ENCODE peak calls at places on chromosomes 12 and 14, in four cellular contexts. B is GM12878, P is K562, R is H1. J is an unnamed sample.

GRCh38 chr14:93086441-93087055 is 29.2 kb downstream of the ITPK1 start:
- DNase-seq in B (peak), P (no peak), R (no peak), J (no peak)

GRCh38 chr14:72404998-72405397 is 472.8 kb downstream of the RGS6 start:
- DNase-seq in B (no peak), P (no peak), R (no peak), J (no peak)

GRCh38 chr12:54579696-54580333 is 8.6 kb downstream of the PPP1R1A start:
- DNase-seq in B (no peak), P (peak), R (peak), J (peak)

GRCh38 chr12:51330186-51330585 is 6.2 kb upstream of the BIN2 start:
- DNase-seq in B (no peak), P (no peak), R (no peak), J (no peak)

GRCh38 chr14:60092516-60092915 is 793 bp downstream of the PCNX4 start:
- DNase-seq in B (no peak), P (peak), R (no peak), J (peak)

GRCh38 chr12:104495786-104496185 is 39.0 kb downstream of the CHST11 start:
- DNase-seq in B (no peak), P (no peak), R (no peak), J (no peak)

GRCh38 chr12:49446571-49446970 is 79.3 kb downstream of the SPATS2 start:
- DNase-seq in B (no peak), P (no peak), R (no peak), J (no peak)

GRCh38 chr14:95895720-95896119 is 19.1 kb downstream of the TUNAR start:
- DNase-seq in B (no peak), P (peak), R (peak), J (peak)

GRCh38 chr12:65460076-65460475 is 181.6 kb downstream of the MSRB3 start:
- DNase-seq in B (no peak), P (no peak), R (no peak), J (no peak)

GRCh38 chr14:93788307-93788556 is at the start of gene PRIMA1:
- DNase-seq in B (no peak), P (no peak), R (no peak), J (no peak)

GRCh38 chr14:104219731-104220224 is 81.4 kb downstream of the KIF26A start:
- DNase-seq in B (no peak), P (no peak), R (no peak), J (no peak)

GRCh38 chr14:69812725-69813124 is 15.7 kb upstream of the SLC10A1 start:
- DNase-seq in B (no peak), P (no peak), R (no peak), J (peak)

GRCh38 chr12:19002192-19002591 is 127.3 kb upstream of the PLEKHA5 start:
- DNase-seq in B (no peak), P (no peak), R (no peak), J (no peak)

GRCh38 chr12:75747572-75747995 is 236.2 kb upstream of the KRR1 start:
- DNase-seq in B (no peak), P (no peak), R (no peak), J (no peak)

GRCh38 chr12:87311206-87311605 is 718.0 kb downstream of the C12orf50 start:
- DNase-seq in B (no peak), P (no peak), R (no peak), J (no peak)

GRCh38 chr12:45416161-45416560 is 200.3 kb downstream of the ANO6 start:
- DNase-seq in B (no peak), P (no peak), R (no peak), J (no peak)

GRCh38 chr12:54349658-54350057 is 14.6 kb downstream of the GPR84 start:
- DNase-seq in B (no peak), P (no peak), R (no peak), J (no peak)

GRCh38 chr12:21666722-21667121 is 9.1 kb upstream of the LDHB start:
- DNase-seq in B (no peak), P (no peak), R (no peak), J (no peak)

GRCh38 chr14:94682736-94683135 is 70.5 kb downstream of the SERPINA3 start:
- DNase-seq in B (no peak), P (no peak), R (no peak), J (no peak)

GRCh38 chr12:7374423-7375144 is 69.4 kb downstream of the CD163L1 start:
- DNase-seq in B (no peak), P (peak), R (peak), J (peak)

GRCh38 chr12:108649126-108649525 is 15.4 kb upstream of the SELPLG start:
- DNase-seq in B (no peak), P (no peak), R (no peak), J (no peak)

GRCh38 chr14:53921027-53921426 is 35.6 kb downstream of the BMP4 start:
- DNase-seq in B (no peak), P (no peak), R (no peak), J (no peak)

GRCh38 chr12:11949738-11950403 is 120.9 kb upstream of the BCL2L14 start:
- DNase-seq in B (no peak), P (no peak), R (no peak), J (no peak)

GRCh38 chr12:56237552-56237951 is 7.7 kb downstream of the SLC39A5 start:
- DNase-seq in B (no peak), P (no peak), R (no peak), J (no peak)

GRCh38 chr12:58174316-58174715 is 232.9 kb downstream of the ATP23 start:
- DNase-seq in B (no peak), P (no peak), R (no peak), J (no peak)

GRCh38 chr14:38199768-38200167 is 7.9 kb upstream of the SSTR1 start:
- DNase-seq in B (no peak), P (no peak), R (no peak), J (no peak)

GRCh38 chr12:74401035-74401434 is 136.6 kb upstream of the ATXN7L3B start:
- DNase-seq in B (no peak), P (no peak), R (no peak), J (no peak)

GRCh38 chr12:104579716-104580495 is 123.2 kb downstream of the CHST11 start:
- DNase-seq in B (peak), P (no peak), R (no peak), J (no peak)

GRCh38 chr12:1844223-1844622 is 23.9 kb downstream of the LRTM2 start:
- DNase-seq in B (no peak), P (no peak), R (no peak), J (no peak)

GRCh38 chr12:8841778-8842177 is 19.4 kb downstream of the A2ML1 start:
- DNase-seq in B (no peak), P (no peak), R (no peak), J (no peak)

GRCh38 chr14:41297961-41298690 is 308.6 kb upstream of the LRFN5 start:
- DNase-seq in B (no peak), P (no peak), R (no peak), J (no peak)

GRCh38 chr14:79781882-79782281 is 429.4 kb downstream of the DIO2 start:
- DNase-seq in B (no peak), P (no peak), R (no peak), J (no peak)

GRCh38 chr12:105523164-105524057 is 192.9 kb downstream of the C12orf75 start:
- DNase-seq in B (no peak), P (no peak), R (no peak), J (no peak)

GRCh38 chr14:97253756-97254155 is 456.6 kb downstream of the VRK1 start:
- DNase-seq in B (no peak), P (no peak), R (no peak), J (no peak)

GRCh38 chr12:78916845-78917480 is 52.4 kb downstream of the SYT1 start:
- DNase-seq in B (no peak), P (no peak), R (no peak), J (no peak)

GRCh38 chr14:29339491-29339890 is 572.9 kb downstream of the FOXG1 start:
- DNase-seq in B (no peak), P (no peak), R (no peak), J (no peak)

GRCh38 chr12:50665170-50665569 is 98.7 kb upstream of the ATF1 start:
- DNase-seq in B (no peak), P (no peak), R (no peak), J (no peak)

GRCh38 chr14:34875031-34875922 is at the start of gene BAZ1A:
- DNase-seq in B (peak), P (peak), R (no peak), J (peak)

GRCh38 chr14:34872822-34873590 is 2.2 kb downstream of the BAZ1A start:
- DNase-seq in B (no peak), P (no peak), R (no peak), J (peak)

GRCh38 chr14:34873591-34874385 is 1.4 kb downstream of the BAZ1A start:
- DNase-seq in B (peak), P (peak), R (peak), J (no peak)

DNA sequence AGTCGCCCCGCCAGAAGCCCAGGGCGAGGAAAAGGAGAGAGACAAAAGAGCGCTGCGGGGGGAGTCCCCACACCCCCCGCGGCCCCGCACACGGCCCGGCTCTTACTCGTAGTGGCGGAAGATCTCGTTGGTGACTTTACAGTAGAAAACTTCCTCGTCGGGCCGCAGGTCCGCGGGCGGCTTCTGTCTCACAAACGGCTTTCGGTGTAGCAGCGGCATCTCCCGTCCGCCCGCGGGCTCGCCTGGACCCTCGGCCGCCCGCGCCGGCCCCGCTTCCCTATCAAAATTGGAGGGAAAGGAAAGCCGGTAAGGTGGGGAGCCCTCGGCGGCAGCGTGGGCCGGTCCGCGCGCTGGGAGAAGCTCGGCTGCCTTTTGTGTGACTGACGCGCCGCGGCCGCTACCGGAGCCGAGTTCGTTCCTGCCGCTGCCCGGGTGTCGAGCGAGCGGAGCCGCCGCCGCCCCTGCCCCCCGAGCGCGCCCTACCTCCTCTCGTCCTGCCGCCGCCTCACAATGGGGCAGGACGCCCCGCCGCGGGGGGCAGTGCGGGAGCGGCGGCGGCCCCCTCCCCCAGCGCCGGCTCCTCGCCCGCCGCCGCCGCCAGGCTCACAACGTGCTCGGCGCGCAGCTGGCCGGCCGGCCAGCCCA is 652 bp downstream of the BAZ1A start:
- DNase-seq in B (no peak), P (peak), R (no peak), J (peak)
- TF ChIP-seq ZNF274 in B (no peak), P (no peak), R (no peak), J (no peak)

DNA sequence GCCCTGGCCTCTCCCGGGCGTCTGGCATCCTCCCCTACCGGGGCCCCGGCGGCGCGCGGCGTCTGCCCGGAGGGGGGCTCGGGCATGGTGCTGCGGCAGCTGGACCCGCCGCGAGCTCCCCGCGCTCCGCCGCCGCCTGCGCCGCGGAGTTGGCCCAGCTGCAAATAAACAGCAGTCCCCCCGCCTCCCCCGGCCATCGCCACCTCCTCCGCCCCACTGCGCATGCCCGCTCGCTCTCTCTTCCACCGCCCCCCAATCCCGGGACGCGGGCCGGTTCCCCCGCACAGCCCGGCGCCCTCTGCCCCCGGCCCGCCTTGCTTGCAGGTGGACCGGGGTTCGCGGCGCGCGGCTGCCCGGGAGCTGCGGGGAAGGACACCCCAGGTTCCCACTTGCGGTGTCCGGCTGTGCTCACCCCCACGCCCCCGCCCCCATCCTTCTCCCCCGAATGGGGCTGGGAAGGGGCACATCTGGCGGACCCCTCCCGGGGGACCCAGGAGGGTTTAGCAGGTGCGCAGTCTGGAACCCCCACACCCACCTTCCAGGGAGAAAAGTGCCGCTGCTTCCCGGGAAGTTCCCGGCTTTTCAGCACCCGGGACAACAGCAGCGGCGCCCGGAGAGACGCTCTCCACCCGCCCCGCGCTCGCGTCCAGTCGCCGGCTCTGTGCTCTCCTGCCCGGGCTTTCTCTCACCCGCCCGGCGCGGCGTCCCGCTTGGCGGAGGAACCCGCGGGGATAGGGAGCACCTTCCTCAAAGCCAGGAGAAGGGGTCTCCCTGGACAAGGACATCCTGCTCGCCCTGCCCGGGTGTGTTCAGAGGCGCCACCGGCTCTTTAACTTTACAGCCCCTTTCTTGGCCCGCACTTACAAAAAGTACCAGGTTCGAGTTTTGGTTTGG is at the start of gene TMTC1:
- DNase-seq in B (no peak), P (no peak), R (peak), J (no peak)
- TF ChIP-seq BRCA1 in B (no peak), P (no peak), R (no peak), J (no peak)

GRCh38 chr14:34380446-34380845 is 81.6 kb downstream of the SPTSSA start:
- DNase-seq in B (no peak), P (no peak), R (no peak), J (no peak)
- TF ChIP-seq ZNF274 in B (no peak), P (no peak), R (no peak), J (no peak)

GRCh38 chr12:88594780-88595179 is 14.5 kb upstream of the KITLG start:
- DNase-seq in B (no peak), P (no peak), R (no peak), J (no peak)

GRCh38 chr12:88604646-88605045 is 24.4 kb upstream of the KITLG start:
- DNase-seq in B (no peak), P (no peak), R (no peak), J (no peak)

GRCh38 chr12:88595697-88596096 is 15.4 kb upstream of the KITLG start:
- DNase-seq in B (no peak), P (no peak), R (no peak), J (no peak)

GRCh38 chr12:88597361-88597760 is 17.1 kb upstream of the KITLG start:
- DNase-seq in B (no peak), P (no peak), R (no peak), J (no peak)

DNA sequence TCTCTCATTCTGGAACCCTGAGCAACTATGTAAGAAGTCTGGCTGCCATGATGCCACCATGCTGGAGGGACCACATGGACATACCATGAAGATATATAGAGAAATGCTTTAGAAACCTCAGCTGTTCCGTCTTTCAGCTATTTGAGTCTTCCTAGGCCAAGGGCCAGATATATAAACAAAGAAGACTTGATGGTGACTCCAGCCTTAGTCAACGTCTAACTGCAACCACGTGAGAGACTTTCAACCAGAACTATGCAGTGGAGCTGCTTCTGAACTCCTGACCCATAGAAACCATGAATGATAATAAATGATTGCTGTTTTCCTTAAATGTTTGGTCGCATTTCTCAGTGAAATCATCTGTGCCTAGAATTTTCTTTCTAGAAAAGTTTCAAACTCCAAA is 20.0 kb upstream of the KITLG start:
- DNase-seq in B (no peak), P (no peak), R (no peak), J (no peak)
- TF ChIP-seq BRCA1 in B (no peak), P (no peak), R (no peak), J (no peak)

GRCh38 chr14:55370883-55371455 is 40.7 kb downstream of the ATG14 start:
- DNase-seq in B (no peak), P (peak), R (no peak), J (no peak)

GRCh38 chr14:55361190-55361589 is 50.4 kb downstream of the ATG14 start:
- DNase-seq in B (no peak), P (no peak), R (no peak), J (no peak)

GRCh38 chr14:55366271-55366670 is 45.4 kb downstream of the ATG14 start:
- DNase-seq in B (no peak), P (no peak), R (no peak), J (no peak)
- TF ChIP-seq ZNF274 in B (no peak), P (no peak), R (no peak), J (no peak)

DNA sequence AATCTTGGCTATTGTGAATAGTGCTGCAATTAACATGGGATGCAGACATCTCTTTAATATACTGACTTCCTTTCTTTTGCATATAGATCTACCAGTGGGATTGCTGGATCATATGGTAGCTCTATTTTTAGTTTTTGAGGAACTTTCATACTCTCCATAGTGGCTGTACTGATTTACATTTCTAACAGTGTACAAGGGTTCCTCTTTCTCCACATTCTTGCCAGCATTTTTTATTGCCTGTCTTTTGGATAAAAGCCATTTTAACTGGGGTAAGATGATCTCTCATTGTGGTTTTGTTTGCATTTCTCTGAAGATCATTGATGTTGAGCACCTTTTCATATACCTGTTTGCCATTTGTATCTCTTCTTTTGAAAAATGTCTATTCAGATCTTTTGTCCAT is 8.4 kb downstream of the AMDHD1 start:
- DNase-seq in B (no peak), P (no peak), R (no peak), J (no peak)
- TF ChIP-seq BRCA1 in B (no peak), P (no peak), R (no peak), J (no peak)

GRCh38 chr14:55389330-55389729 is 22.3 kb downstream of the ATG14 start:
- DNase-seq in B (no peak), P (no peak), R (no peak), J (no peak)

GRCh38 chr14:55384536-55384935 is 27.1 kb downstream of the ATG14 start:
- DNase-seq in B (no peak), P (no peak), R (no peak), J (no peak)

GRCh38 chr14:55386037-55386798 is 25.4 kb downstream of the ATG14 start:
- DNase-seq in B (no peak), P (no peak), R (no peak), J (no peak)

GRCh38 chr14:55383541-55384140 is 28.0 kb downstream of the ATG14 start:
- DNase-seq in B (no peak), P (peak), R (no peak), J (no peak)

DNA sequence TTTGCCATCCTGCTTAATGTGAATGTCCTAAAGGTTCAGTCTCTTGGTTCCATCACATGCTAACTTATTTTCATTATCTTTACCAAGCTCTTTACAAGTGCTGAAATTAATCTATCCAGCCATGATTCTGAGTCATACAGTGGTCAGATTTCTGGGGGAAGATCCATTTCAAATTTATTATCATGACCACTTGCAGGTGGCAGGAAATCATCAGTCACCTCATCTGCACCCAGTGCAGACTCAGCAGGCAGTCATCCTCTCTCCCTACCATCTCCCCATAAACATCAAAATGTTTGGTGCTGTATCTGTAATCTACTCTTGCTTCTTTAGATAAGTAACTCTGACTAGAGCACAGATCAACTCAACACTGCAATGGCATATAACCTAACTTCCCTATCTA is 23.5 kb downstream of the ATG14 start:
- DNase-seq in B (no peak), P (no peak), R (no peak), J (no peak)
- TF ChIP-seq ZNF274 in B (no peak), P (no peak), R (no peak), J (no peak)